ENCODE peak calls at places on chromosome 2, in ten cellular contexts. N is heart left ventricle, L is left ventricle myocardium inferior, E is psoas muscle, F is cardiac muscle cell, H is right atrium auricular region, Q is mammary epithelial cell, I is gastrocnemius medialis, C is Peyer's patch, A is Panc1. D is an unnamed sample. For H3K4me1, the result is how much of the 10 kb centered on the place peaks cover.

GRCh38 chr2:195570329-195570728 is 86.7 kb upstream of the SLC39A10 start:
- DNase-seq in N (no peak), F (no peak), Q (no peak), L (no peak), H (no peak), I (no peak), C (no peak), E (no peak), A (no peak), D (no peak)

GRCh38 chr2:70942900-70943871 is 7.5 kb downstream of the ATP6V1B1 start:
- DNase-seq in I (no peak), C (no peak), Q (no peak), F (peak), H (no peak), L (no peak), N (no peak), A (no peak), E (no peak), D (no peak)

GRCh38 chr2:211875488-211875887 is 663.1 kb downstream of the ERBB4 start:
- DNase-seq in L (no peak), F (no peak), A (no peak), C (no peak), E (no peak), I (no peak), N (no peak), Q (no peak), H (no peak), D (no peak)

GRCh38 chr2:241151934-241152660 is 1.8 kb downstream of the PPP1R7 start:
- DNase-seq in H (no peak), F (no peak), L (no peak), Q (no peak), C (no peak), E (peak), N (no peak), I (no peak), A (no peak), D (no peak)

GRCh38 chr2:159201321-159202063 is 85.0 kb downstream of the WDSUB1 start:
- DNase-seq in I (no peak), Q (no peak), F (no peak), N (no peak), E (no peak), H (no peak), A (no peak), L (no peak), C (no peak), D (no peak)

GRCh38 chr2:239035997-239036731 is 188.3 kb downstream of the TWIST2 start:
- DNase-seq in L (no peak), C (peak), E (peak), N (no peak), I (no peak), A (no peak), F (no peak), Q (no peak), H (no peak), D (peak)

GRCh38 chr2:215140166-215140707 is 1.8 kb upstream of the ABCA12 start:
- DNase-seq in F (no peak), H (no peak), L (no peak), I (no peak), Q (peak), A (no peak), C (no peak), N (no peak), E (no peak), D (no peak)

GRCh38 chr2:234914371-234915154 is 37.3 kb upstream of the SH3BP4 start:
- DNase-seq in F (peak), N (no peak), Q (no peak), E (no peak), A (no peak), L (no peak), I (no peak), H (no peak), C (no peak), D (no peak)

GRCh38 chr2:65389476-65389875 is 42.9 kb downstream of the SPRED2 start:
- DNase-seq in A (no peak), N (no peak), H (no peak), Q (peak), L (no peak), I (no peak), E (no peak), C (no peak), F (no peak), D (no peak)

GRCh38 chr2:16682431-16683130 is 16.9 kb upstream of the CYRIA start:
- DNase-seq in I (peak), H (no peak), A (no peak), C (no peak), Q (no peak), F (no peak), L (no peak), E (no peak), N (no peak), D (no peak)

GRCh38 chr2:201396595-201396994 is 39.5 kb upstream of the FLACC1 start:
- DNase-seq in E (no peak), A (no peak), L (no peak), I (no peak), Q (no peak), H (no peak), C (no peak), N (no peak), F (no peak), D (no peak)

GRCh38 chr2:55768991-55769390 is 75.3 kb upstream of the PNPT1 start:
- DNase-seq in E (no peak), C (no peak), Q (peak), I (no peak), A (no peak), L (no peak), N (no peak), H (no peak), F (no peak), D (no peak)

GRCh38 chr2:57782587-57782986 is 264.0 kb upstream of the VRK2 start:
- DNase-seq in H (no peak), F (no peak), N (no peak), C (no peak), E (no peak), I (no peak), A (no peak), L (no peak), Q (no peak), D (no peak)

GRCh38 chr2:69639246-69639645 is 4.3 kb downstream of the AAK1 start:
- DNase-seq in F (no peak), N (no peak), L (no peak), A (no peak), I (no peak), Q (no peak), H (no peak), E (no peak), C (no peak), D (no peak)
- H3K4me1 ChIP-seq in F (under half), N (half or more), L (half or more), A (under half), I (half or more), Q (under half), H (under half), E (half or more), C (under half), D (under half)

GRCh38 chr2:156435725-156436476 is at the start of gene GPD2:
- DNase-seq in Q (peak), I (peak), E (peak), H (peak), C (peak), L (peak), A (no peak), N (peak), F (peak), D (peak)
- TF ChIP-seq CTCF in Q (no peak), I (no peak), E (no peak), H (no peak), C (no peak), L (peak), A (no peak), N (no peak), F (peak), D (peak)

DNA sequence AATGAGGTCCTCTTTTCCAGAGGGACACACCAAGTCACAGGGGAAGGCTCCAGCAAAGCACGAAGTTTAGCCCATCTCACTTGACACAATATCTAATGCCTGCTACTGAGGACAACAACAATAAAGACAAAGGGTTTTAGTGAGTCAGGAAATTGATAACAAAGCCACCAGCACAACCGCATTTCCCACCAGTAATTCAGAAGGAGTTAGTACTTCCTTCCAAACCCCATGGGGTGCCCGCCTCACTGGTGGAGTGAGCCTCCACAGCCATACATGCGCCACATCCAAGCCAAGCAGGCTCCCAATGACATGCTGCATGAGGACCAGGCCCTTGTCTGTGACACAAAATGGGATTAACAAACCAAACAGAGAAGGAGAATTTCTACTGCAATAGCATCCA is 40.1 kb downstream of the MRPL35 start:
- DNase-seq in L (no peak), I (no peak), Q (no peak), N (no peak), E (no peak), A (no peak), C (no peak), H (no peak), F (no peak), D (no peak)
- H3K4me1 ChIP-seq in L (under half), I (under half), Q (under half), N (under half), E (under half), A (under half), C (under half), H (under half), F (under half), D (under half)

DNA sequence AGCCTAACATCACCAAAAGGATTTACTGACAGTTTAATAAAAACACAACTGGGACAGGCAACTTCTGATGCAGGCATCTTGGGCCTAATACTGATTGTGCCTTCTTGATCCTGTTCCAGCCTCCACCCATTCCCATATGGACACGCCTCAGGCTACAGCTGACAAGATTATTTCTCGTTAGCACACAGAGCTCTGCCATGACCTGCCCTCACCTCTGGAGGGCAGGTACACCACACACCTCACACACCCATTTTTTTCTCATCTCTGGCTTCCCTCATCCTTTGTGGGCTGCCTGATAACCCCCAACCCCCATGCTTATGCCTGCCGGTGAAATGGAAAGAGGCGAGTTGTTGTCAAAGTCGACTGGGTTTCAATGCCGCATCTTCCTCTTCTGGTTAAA is 147.0 kb downstream of the ANTXR1 start:
- DNase-seq in A (no peak), H (no peak), Q (peak), L (no peak), N (no peak), F (no peak), E (no peak), I (no peak), C (no peak), D (no peak)
- TF ChIP-seq CTCF in A (no peak), H (no peak), Q (peak), L (peak), N (no peak), F (no peak), E (no peak), I (no peak), C (no peak), D (peak)

D was measured in RWPE2.